ENCODE peak calls at places on chromosomes 1 and 21, in five cellular contexts. Y is pancreas, L is fibroblast of lung, C is astrocyte of the cerebellum, W is epithelial cell of proximal tubule. G is an unnamed sample.

GRCh38 chr1:29695809-29696208 is 459.5 kb downstream of the PTPRU start:
- DNase-seq in L (no peak), W (no peak), C (no peak), Y (no peak), G (no peak)

GRCh38 chr21:41961282-41961701 is 7.5 kb upstream of the C2CD2 start:
- DNase-seq in L (peak; percentile 80), C (no peak), W (no peak), Y (no peak), G (no peak)

GRCh38 chr1:44016081-44016874 is 15.0 kb downstream of the SLC6A9 start:
- DNase-seq in L (no peak), C (no peak), Y (peak; percentile 44), W (no peak), G (no peak)

GRCh38 chr1:205597691-205598314 is 34.0 kb downstream of the ELK4 start:
- DNase-seq in Y (no peak), L (peak; percentile 21), W (no peak), C (peak; percentile 40), G (no peak)

GRCh38 chr21:44555200-44555875 is 3.3 kb downstream of the KRTAP10-3 start:
- DNase-seq in L (no peak), Y (no peak), W (no peak), C (no peak), G (no peak)

GRCh38 chr1:3746784-3747521 is 5.3 kb upstream of the CCDC27 start:
- DNase-seq in Y (peak; percentile 98), L (peak; percentile 69), W (no peak), C (peak; percentile 16), G (peak; percentile 46)

GRCh38 chr21:45870851-45871615 is 110.5 kb upstream of the COL6A1 start:
- DNase-seq in L (no peak), Y (no peak), W (no peak), C (no peak), G (no peak)

GRCh38 chr21:45872902-45873301 is 108.7 kb upstream of the COL6A1 start:
- DNase-seq in L (no peak), C (no peak), W (no peak), Y (no peak), G (no peak)

GRCh38 chr1:163774390-163774789 is 452.6 kb downstream of the NUF2 start:
- DNase-seq in C (no peak), W (no peak), L (no peak), Y (no peak), G (no peak)

GRCh38 chr1:34926894-34927293 is 2.6 kb downstream of the DLGAP3 start:
- DNase-seq in C (no peak), W (no peak), Y (no peak), L (no peak), G (no peak)

GRCh38 chr1:158016651-158017335 is 23.3 kb downstream of the KIRREL1 start:
- DNase-seq in W (no peak), Y (no peak), C (no peak), L (no peak), G (no peak)

GRCh38 chr1:116748272-116748671 is 6.0 kb upstream of the CD2 start:
- DNase-seq in Y (no peak), L (no peak), W (no peak), C (no peak), G (no peak)

GRCh38 chr1:159012495-159012894 is 2.8 kb downstream of the IFI16 start:
- DNase-seq in Y (no peak), W (no peak), L (peak; percentile 42), C (no peak), G (no peak)

GRCh38 chr1:7956218-7957032 is 5.1 kb upstream of the PARK7 start:
- DNase-seq in W (no peak), C (no peak), L (peak; percentile 66), Y (no peak), G (no peak)

GRCh38 chr1:107842241-107842640 is 122.7 kb downstream of the VAV3 start:
- DNase-seq in Y (no peak), W (no peak), C (no peak), L (no peak), G (no peak)

GRCh38 chr1:39106949-39107740 is 81.0 kb downstream of the NDUFS5 start:
- DNase-seq in L (no peak), W (no peak), C (no peak), Y (no peak), G (no peak)

GRCh38 chr21:46126321-46127238 is 28.7 kb downstream of the COL6A2 start:
- DNase-seq in L (no peak), C (no peak), W (no peak), Y (peak; percentile 41), G (no peak)

GRCh38 chr1:78114034-78114956 is 68.5 kb downstream of the GIPC2 start:
- DNase-seq in L (peak; percentile 69), W (peak; percentile 49), C (peak; percentile 81), Y (no peak), G (peak; percentile 44)

GRCh38 chr1:21764615-21765423 is 18.1 kb downstream of the USP48 start:
- DNase-seq in W (peak; percentile 67), L (peak; percentile 93), Y (no peak), C (peak; percentile 92), G (peak; percentile 85)

GRCh38 chr1:206455681-206456344 is 14.5 kb upstream of the IKBKE start:
- DNase-seq in L (peak; percentile 17), Y (no peak), C (no peak), W (no peak), G (no peak)

GRCh38 chr1:180805316-180805715 is 107.4 kb upstream of the KIAA1614 start:
- DNase-seq in W (no peak), L (no peak), Y (no peak), C (no peak), G (no peak)

GRCh38 chr21:26445440-26445839 is 127.6 kb downstream of the CYYR1 start:
- DNase-seq in L (peak; percentile 90), W (no peak), C (peak; percentile 47), Y (no peak), G (no peak)

GRCh38 chr1:156126701-156127534 is 12.4 kb downstream of the LMNA start:
- DNase-seq in W (no peak), C (no peak), L (peak; percentile 97), Y (peak; percentile 79), G (no peak)

GRCh38 chr1:166391677-166392076 is 224.9 kb upstream of the FAM78B start:
- DNase-seq in W (no peak), L (peak; percentile 35), Y (no peak), C (no peak), G (no peak)

GRCh38 chr1:12602633-12603024 is 15.4 kb downstream of the DHRS3 start:
- DNase-seq in Y (no peak), W (no peak), L (no peak), C (no peak), G (no peak)

GRCh38 chr1:11339346-11340247 is 66.6 kb downstream of the UBIAD1 start:
- DNase-seq in W (no peak), L (no peak), C (no peak), Y (no peak), G (no peak)

GRCh38 chr1:151613275-151613867 is 1.5 kb downstream of the SNX27 start:
- DNase-seq in Y (no peak), W (no peak), L (no peak), C (no peak), G (no peak)

GRCh38 chr1:217660353-217661062 is 29.4 kb downstream of the SPATA17 start:
- DNase-seq in C (peak; percentile 12), W (peak; percentile 81), Y (no peak), L (peak; percentile 88), G (peak; percentile 23)

GRCh38 chr1:116334015-116334547 is 39.0 kb upstream of the ATP1A1 start:
- DNase-seq in L (no peak), Y (no peak), W (peak; percentile 47), C (peak; percentile 61), G (no peak)

GRCh38 chr1:67590329-67590728 is 94.7 kb upstream of the GADD45A start:
- DNase-seq in C (no peak), W (no peak), Y (no peak), L (peak; percentile 37), G (no peak)

GRCh38 chr1:19731311-19731821 is 66.7 kb downstream of the HTR6 start:
- DNase-seq in W (no peak), Y (no peak), C (no peak), L (no peak), G (no peak)

GRCh38 chr1:40310983-40311642 is 6.0 kb downstream of the COL9A2 start:
- DNase-seq in W (no peak), C (no peak), L (no peak), Y (no peak), G (no peak)
- TF ChIP-seq CTCF in W (no peak), C (no peak), L (no peak), Y (no peak), G (no peak)

GRCh38 chr1:98051065-98051675 is 130.3 kb upstream of the DPYD start:
- DNase-seq in W (no peak), C (peak; percentile 72), L (peak; percentile 70), Y (peak; percentile 33), G (peak; percentile 54)

GRCh38 chr1:98045211-98046030 is 124.6 kb upstream of the DPYD start:
- DNase-seq in L (peak; percentile 78), W (no peak), Y (peak; percentile 46), C (no peak), G (no peak)

GRCh38 chr1:98046031-98046641 is 125.3 kb upstream of the DPYD start:
- DNase-seq in C (no peak), L (peak; percentile 67), W (no peak), Y (no peak), G (no peak)

GRCh38 chr1:98049370-98050115 is 128.7 kb upstream of the DPYD start:
- DNase-seq in L (peak; percentile 56), W (no peak), C (no peak), Y (peak; percentile 36), G (no peak)

DNA sequence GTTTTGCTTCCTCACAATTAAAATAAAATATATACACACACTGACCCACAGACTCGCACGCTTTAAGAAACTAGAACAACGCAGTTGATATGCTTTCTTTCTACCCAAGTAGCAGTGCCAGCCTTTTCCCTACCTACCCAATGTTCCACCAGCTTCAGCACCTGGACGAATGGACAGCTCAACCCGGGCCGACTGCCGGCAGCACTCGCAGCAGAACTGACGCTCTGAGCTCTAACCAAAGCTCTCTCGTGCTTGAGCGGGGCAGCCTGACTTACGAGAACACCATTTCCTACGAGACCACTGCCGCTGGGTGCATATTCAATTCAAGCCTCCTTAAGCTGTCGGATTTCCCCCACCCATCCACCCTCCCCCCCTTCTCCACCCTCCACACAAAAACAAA is 127.4 kb upstream of the DPYD start:
- DNase-seq in W (peak; percentile 36), C (peak; percentile 78), Y (peak; percentile 89), L (peak; percentile 94), G (peak; percentile 60)
- TF ChIP-seq CTCF in W (no peak), C (no peak), Y (no peak), L (no peak), G (no peak)

GRCh38 chr21:21179619-21180336 is 181.6 kb downstream of the NCAM2 start:
- DNase-seq in C (no peak), W (no peak), Y (no peak), L (no peak), G (no peak)
- TF ChIP-seq CTCF in C (no peak), W (no peak), Y (no peak), L (no peak), G (no peak)

GRCh38 chr1:56965916-56966697 is at the start of gene C8B:
- DNase-seq in C (no peak), W (no peak), L (no peak), Y (no peak), G (no peak)

GRCh38 chr1:56967355-56967754 is 1.5 kb upstream of the C8B start:
- DNase-seq in C (no peak), L (no peak), W (no peak), Y (no peak), G (no peak)

GRCh38 chr1:56966698-56966999 is 834 bp upstream of the C8B start:
- DNase-seq in L (no peak), W (no peak), C (no peak), Y (no peak), G (no peak)

GRCh38 chr1:56968878-56969495 is 3.2 kb upstream of the C8B start:
- DNase-seq in W (peak; percentile 71), Y (no peak), C (no peak), L (no peak), G (no peak)

GRCh38 chr1:56967900-56968832 is 2.4 kb upstream of the C8B start:
- DNase-seq in W (no peak), C (no peak), Y (peak; percentile 75), L (no peak), G (no peak)
- TF ChIP-seq CTCF in W (peak; percentile 79), C (peak; percentile 50), Y (peak; percentile 70), L (peak; percentile 56), G (peak; percentile 57)

G was measured in AG09319.